ENCODE peak calls at places on chromosomes 11 and 22, in four cellular contexts. H is H1, X is endodermal cell, J is heart left ventricle. M is an unnamed sample. For H3K4me1, the result is how much of the 10 kb centered on the place peaks cover.

GRCh38 chr11:69539416-69540117 is 58.1 kb downstream of the LINC01488 start:
- DNase-seq in H (no peak), X (no peak), J (peak), M (no peak)

GRCh38 chr11:9120659-9121350 is 29.4 kb upstream of the SCUBE2 start:
- DNase-seq in H (peak), X (peak), J (no peak), M (no peak)

GRCh38 chr11:106398396-106399074 is 321.1 kb downstream of the AASDHPPT start:
- DNase-seq in H (no peak), X (no peak), J (no peak), M (no peak)

GRCh38 chr11:8813658-8814057 is 97.3 kb upstream of the AKIP1 start:
- DNase-seq in H (peak), X (peak), J (peak), M (peak)

GRCh38 chr11:68420171-68420570 is 40.4 kb upstream of the PPP6R3 start:
- DNase-seq in H (no peak), X (no peak), J (no peak), M (no peak)

GRCh38 chr11:44032304-44033085 is 15.3 kb upstream of the ACCSL start:
- DNase-seq in H (no peak), X (no peak), J (peak), M (no peak)

GRCh38 chr11:72294566-72295395 is 50.8 kb upstream of the PHOX2A start:
- DNase-seq in H (no peak), X (peak), J (no peak), M (no peak)

GRCh38 chr11:32434387-32435151 is 770 bp downstream of the WT1 start:
- DNase-seq in H (no peak), X (peak), J (peak), M (no peak)

GRCh38 chr11:79431535-79431934 is 9.3 kb downstream of the TENM4 start:
- DNase-seq in H (no peak), X (no peak), J (no peak), M (no peak)

GRCh38 chr11:110761994-110762393 is 49.8 kb upstream of the ARHGAP20 start:
- DNase-seq in H (no peak), X (no peak), J (no peak), M (no peak)

GRCh38 chr11:47204633-47204989 is 10.2 kb upstream of the DDB2 start:
- DNase-seq in H (no peak), X (peak), J (no peak), M (no peak)

GRCh38 chr11:60363542-60364525 is 14.5 kb upstream of the MS4A7 start:
- DNase-seq in H (no peak), X (peak), J (peak), M (peak)

GRCh38 chr11:9150501-9150900 is 59.1 kb upstream of the SCUBE2 start:
- DNase-seq in H (no peak), X (no peak), J (no peak), M (no peak)

GRCh38 chr11:114440971-114441810 is 1.9 kb downstream of the REXO2 start:
- DNase-seq in H (no peak), X (no peak), J (no peak), M (peak)

GRCh38 chr22:32801436-32802290 is at the start of gene TIMP3:
- DNase-seq in H (peak), X (peak), J (peak), M (no peak)

GRCh38 chr22:17542452-17542851 is 20.8 kb upstream of the SLC25A18 start:
- DNase-seq in H (no peak), X (no peak), J (no peak), M (no peak)

GRCh38 chr22:17159504-17159951 is 451 bp upstream of the HDHD5 start:
- DNase-seq in H (no peak), X (no peak), J (peak), M (peak)

GRCh38 chr11:67562951-67563350 is 20.7 kb upstream of the GSTP1 start:
- DNase-seq in H (no peak), X (no peak), J (no peak), M (no peak)

GRCh38 chr22:37601540-37602442 is 6.8 kb upstream of the GGA1 start:
- DNase-seq in H (peak), X (peak), J (no peak), M (no peak)

GRCh38 chr11:130907229-130907628 is 9.1 kb downstream of the SNX19 start:
- DNase-seq in H (no peak), X (no peak), J (no peak), M (no peak)

GRCh38 chr11:118918686-118919280 is 6.9 kb downstream of the BCL9L start:
- DNase-seq in H (no peak), X (no peak), J (no peak), M (no peak)

GRCh38 chr11:122186439-122187080 is 70.5 kb upstream of the BLID start:
- DNase-seq in H (no peak), X (no peak), J (no peak), M (no peak)

GRCh38 chr11:9203715-9204311 is 61.3 kb downstream of the DENND5A start:
- DNase-seq in H (no peak), X (peak), J (no peak), M (peak)

GRCh38 chr11:114236829-114237228 is 59.4 kb upstream of the NNMT start:
- DNase-seq in H (no peak), X (no peak), J (no peak), M (no peak)

GRCh38 chr11:44568706-44569473 is 3.4 kb downstream of the CD82 start:
- DNase-seq in H (no peak), X (no peak), J (peak), M (peak)

GRCh38 chr22:25081409-25081824 is 118.2 kb upstream of the CRYBB3 start:
- DNase-seq in H (no peak), X (peak), J (no peak), M (peak)

GRCh38 chr22:19802001-19802880 is 41.7 kb downstream of the TBX1 start:
- DNase-seq in H (no peak), X (no peak), J (no peak), M (no peak)

GRCh38 chr11:123431619-123432018 is 1.6 kb downstream of the GRAMD1B start:
- DNase-seq in H (no peak), X (peak), J (no peak), M (no peak)

GRCh38 chr11:67304511-67305113 is 1.3 kb downstream of the SSH3 start:
- DNase-seq in H (no peak), X (peak), J (no peak), M (no peak)

GRCh38 chr11:43021466-43021865 is 290.3 kb upstream of the API5 start:
- DNase-seq in H (no peak), X (peak), J (no peak), M (no peak)

GRCh38 chr22:43889366-43890253 is 2.2 kb downstream of the PNPLA5 start:
- DNase-seq in H (no peak), X (peak), J (no peak), M (no peak)

GRCh38 chr22:29195118-29195963 is 10.4 kb upstream of the EMID1 start:
- DNase-seq in H (no peak), X (no peak), J (no peak), M (no peak)

GRCh38 chr22:32723632-32724031 is 77.9 kb upstream of the TIMP3 start:
- DNase-seq in H (no peak), X (no peak), J (peak), M (no peak)

GRCh38 chr22:22196833-22197477 is 47.6 kb upstream of the VPREB1 start:
- DNase-seq in H (no peak), X (no peak), J (no peak), M (no peak)

GRCh38 chr11:279966-280761 is 2.0 kb downstream of the NLRP6 start:
- DNase-seq in H (no peak), X (peak), J (peak), M (no peak)
- H3K4me3 ChIP-seq in H (no peak), X (no peak), J (peak), M (no peak)

GRCh38 chr11:83035070-83035854 is 36.4 kb downstream of the RAB30 start:
- DNase-seq in H (no peak), X (no peak), J (no peak), M (no peak)

GRCh38 chr11:83034673-83035014 is 37.1 kb downstream of the RAB30 start:
- DNase-seq in H (no peak), X (no peak), J (no peak), M (no peak)

GRCh38 chr11:83036701-83037100 is 35.0 kb downstream of the RAB30 start:
- DNase-seq in H (no peak), X (no peak), J (no peak), M (no peak)

GRCh38 chr11:83033972-83034672 is 37.6 kb downstream of the RAB30 start:
- DNase-seq in H (no peak), X (peak), J (peak), M (no peak)

DNA sequence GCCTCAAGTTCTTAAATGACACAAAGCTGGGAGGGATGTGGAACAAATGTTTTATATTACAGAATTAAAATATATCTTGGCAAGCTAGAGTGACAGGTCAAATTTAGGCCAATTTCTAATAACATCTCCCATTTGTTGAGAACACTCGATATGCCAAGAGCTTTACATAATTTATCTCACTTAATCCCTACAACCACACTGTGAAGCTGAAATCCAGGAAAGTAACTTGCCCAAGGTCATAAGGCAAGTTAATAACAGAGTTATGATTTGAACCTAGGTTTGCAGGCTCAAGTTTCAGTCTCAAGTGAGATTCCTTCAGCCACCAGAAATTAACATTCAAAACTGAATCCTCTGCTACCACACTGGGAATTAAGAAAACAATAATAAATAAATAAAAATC is 38.3 kb downstream of the RAB30 start:
- DNase-seq in H (no peak), X (no peak), J (no peak), M (no peak)
- H3K27ac ChIP-seq in H (no peak), X (peak), J (peak), M (no peak)

DNA sequence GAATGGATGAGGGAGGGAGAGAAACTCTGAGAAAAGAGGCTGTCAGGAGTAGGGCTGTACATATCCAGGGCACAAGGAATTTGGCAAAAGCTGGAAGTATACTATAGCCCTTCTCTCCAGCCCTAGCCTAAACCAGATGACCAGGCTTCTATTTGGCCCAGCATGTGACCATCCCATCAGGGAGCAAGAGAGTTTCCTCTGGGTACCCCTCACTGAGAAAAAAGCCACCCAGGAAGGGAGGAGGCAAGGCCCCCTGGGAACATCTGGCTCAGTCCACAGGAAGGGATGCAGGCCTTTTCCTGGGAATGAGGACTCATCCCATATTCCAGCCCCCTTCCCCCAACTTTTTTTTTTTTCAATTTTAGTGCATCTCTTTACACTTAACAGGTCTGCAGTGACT is 8.3 kb downstream of the CD44 start:
- DNase-seq in H (no peak), X (no peak), J (no peak), M (no peak)
- H3K4me1 ChIP-seq in H (under half), X (under half), J (under half), M (half or more)

GRCh38 chr11:125494033-125494364 is 2.1 kb downstream of the FEZ1 start:
- DNase-seq in H (no peak), X (no peak), J (no peak), M (no peak)

GRCh38 chr11:125494601-125494986 is 1.5 kb downstream of the FEZ1 start:
- DNase-seq in H (no peak), X (no peak), J (no peak), M (no peak)

GRCh38 chr11:125496465-125496817 is 376 bp upstream of the FEZ1 start:
- DNase-seq in H (no peak), X (peak), J (no peak), M (no peak)

GRCh38 chr11:125498521-125498920 is 2.5 kb upstream of the FEZ1 start:
- DNase-seq in H (no peak), X (no peak), J (no peak), M (no peak)

DNA sequence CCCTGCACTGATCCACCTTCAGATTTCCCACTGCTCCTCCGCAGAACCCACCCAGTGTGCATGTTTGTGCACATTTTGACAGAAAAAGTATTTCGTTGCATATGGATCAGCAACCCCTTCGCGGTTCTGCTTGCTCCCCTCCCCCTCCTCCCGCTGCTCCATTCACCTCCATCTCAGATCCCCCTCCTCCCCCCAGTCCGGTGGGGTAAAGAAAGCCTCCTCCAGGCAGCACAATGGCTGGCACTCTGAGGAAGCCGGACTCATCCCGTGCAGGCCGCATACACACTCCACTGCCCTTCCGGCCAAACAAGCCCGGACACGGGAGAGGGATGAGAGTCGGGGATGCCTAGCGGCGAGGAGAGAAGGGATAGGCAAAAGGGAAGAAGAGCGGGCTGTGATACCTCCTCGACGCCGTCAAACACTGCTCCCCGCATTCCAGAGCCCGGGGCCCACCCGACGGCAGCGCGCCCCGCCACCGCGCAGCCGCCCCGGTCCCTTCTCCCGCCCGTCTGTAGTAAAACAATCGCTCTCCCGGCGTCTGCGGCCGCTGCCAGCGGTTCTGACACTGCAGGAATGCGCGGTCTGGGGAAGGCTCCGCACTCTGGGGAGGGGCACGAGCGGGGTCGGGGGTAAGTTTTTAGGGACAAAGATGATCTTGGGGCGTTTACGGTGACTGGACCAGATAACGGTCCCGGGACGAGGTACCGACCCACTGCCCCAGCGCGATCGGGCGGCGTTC is 909 bp downstream of the FEZ1 start:
- DNase-seq in H (no peak), X (peak), J (peak), M (no peak)
- H3K4me3 ChIP-seq in H (peak), X (peak), J (peak), M (no peak)

GRCh38 chr22:35411112-35411511 is 11.2 kb downstream of the MCM5 start:
- DNase-seq in H (no peak), X (no peak), J (no peak), M (no peak)
- H3K27ac ChIP-seq in H (no peak), X (no peak), J (no peak), M (no peak)

GRCh38 chr11:11978792-11979486 is 29.5 kb downstream of the DKK3 start:
- DNase-seq in H (no peak), X (peak), J (peak), M (no peak)

GRCh38 chr11:11980841-11981308 is 27.6 kb downstream of the DKK3 start:
- DNase-seq in H (no peak), X (peak), J (no peak), M (no peak)

GRCh38 chr11:11980200-11980599 is 28.2 kb downstream of the DKK3 start:
- DNase-seq in H (no peak), X (no peak), J (no peak), M (no peak)

GRCh38 chr11:11978098-11978637 is 30.3 kb downstream of the DKK3 start:
- DNase-seq in H (no peak), X (no peak), J (no peak), M (no peak)

GRCh38 chr11:11979487-11980117 is 28.8 kb downstream of the DKK3 start:
- DNase-seq in H (no peak), X (peak), J (peak), M (no peak)
- H3K4me1 ChIP-seq in H (under half), X (under half), J (half or more), M (under half)

GRCh38 chr11:2927493-2927800 is 1.8 kb downstream of the PHLDA2 start:
- DNase-seq in H (no peak), X (no peak), J (no peak), M (no peak)
- H3K4me3 ChIP-seq in H (no peak), X (no peak), J (no peak), M (no peak)

DNA sequence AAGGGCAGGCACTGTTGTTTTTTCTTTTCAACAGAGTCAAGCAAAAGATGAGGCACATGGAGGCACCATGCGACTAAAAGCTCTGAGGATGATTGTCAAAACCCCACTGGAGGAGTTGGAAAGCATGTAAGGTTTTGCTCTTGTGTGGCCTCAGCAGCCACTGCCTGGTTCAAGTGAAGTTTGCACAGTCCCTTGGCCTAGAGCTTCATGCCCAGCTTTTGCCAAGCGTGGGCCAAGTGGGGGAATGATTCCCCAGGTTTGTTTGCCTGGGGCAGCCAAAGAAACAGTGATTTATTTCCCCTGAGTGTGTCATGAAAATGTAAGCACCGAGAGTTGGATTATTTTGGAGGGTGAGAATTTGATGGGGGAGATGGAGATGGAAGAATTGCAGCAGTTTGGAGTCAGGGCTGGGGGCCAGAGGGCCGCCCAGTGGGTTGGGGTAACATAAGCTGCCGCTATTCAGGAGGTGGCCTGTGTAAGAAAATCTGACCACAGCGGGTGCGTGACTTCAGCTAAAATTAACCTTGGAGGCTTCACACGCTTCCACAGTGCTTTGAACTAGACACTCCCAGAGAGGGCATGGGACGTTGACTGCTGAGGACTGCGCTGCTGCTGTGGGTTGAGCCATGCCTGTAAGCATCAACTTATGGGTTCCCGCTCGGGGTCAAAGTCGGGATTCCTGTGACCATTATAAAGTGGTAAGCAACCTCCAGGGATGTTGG is 100.7 kb downstream of the NAV2 start:
- DNase-seq in H (no peak), X (no peak), J (no peak), M (no peak)
- H3K27ac ChIP-seq in H (no peak), X (no peak), J (peak), M (no peak)

GRCh38 chr22:26576026-26576680 is 13.8 kb downstream of the TPST2 start:
- DNase-seq in H (no peak), X (no peak), J (no peak), M (no peak)

GRCh38 chr22:26570864-26571525 is 18.9 kb downstream of the TPST2 start:
- DNase-seq in H (no peak), X (no peak), J (no peak), M (no peak)

GRCh38 chr22:26577081-26577480 is 12.9 kb downstream of the TPST2 start:
- DNase-seq in H (no peak), X (no peak), J (no peak), M (no peak)

GRCh38 chr22:26573026-26573662 is 16.8 kb downstream of the TPST2 start:
- DNase-seq in H (no peak), X (no peak), J (peak), M (no peak)

DNA sequence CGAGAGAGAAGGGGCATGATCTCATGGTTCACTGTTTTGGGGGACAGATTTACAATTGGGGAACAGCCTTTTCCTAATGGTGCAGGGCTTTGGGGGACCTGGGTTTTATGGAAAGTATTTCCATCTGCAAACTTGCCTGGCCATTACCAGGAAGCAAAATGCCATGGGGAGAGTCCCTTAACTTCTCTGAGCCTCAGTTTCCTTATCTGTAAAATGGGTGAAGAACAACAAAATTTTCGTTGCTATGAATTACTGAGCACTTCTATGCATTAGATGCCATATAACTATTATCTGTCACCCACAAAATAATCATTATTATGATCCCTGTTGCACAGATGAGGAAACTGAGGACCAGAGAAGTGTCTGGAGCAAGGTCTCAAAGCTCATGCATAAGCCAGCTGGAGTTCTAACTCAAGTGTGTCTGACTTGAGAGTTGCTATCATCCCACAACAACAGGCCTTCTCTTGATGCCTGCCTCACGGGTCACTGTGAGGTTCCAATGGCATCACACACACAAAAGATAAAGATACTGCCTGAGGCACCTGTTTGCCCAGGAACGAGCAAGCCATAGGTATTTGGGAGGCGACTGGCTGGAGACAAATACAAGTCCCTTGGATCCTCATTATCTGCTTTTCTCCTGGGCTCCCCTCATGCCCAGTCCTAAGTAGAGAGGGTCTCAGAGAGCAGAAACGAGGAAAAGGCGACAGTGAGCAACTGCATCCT is 15.8 kb downstream of the TPST2 start:
- DNase-seq in H (no peak), X (no peak), J (no peak), M (no peak)
- H3K4me1 ChIP-seq in H (under half), X (under half), J (under half), M (under half)